ENCODE peak calls at places on chromosomes 13 and 19, in eight cellular contexts. Q is neural progenitor cell, F is IMR-90, A is PC-3, V is fibroblast of lung, T is GM23248, H is astrocyte, I is DND-41. O is an unnamed sample.

GRCh38 chr13:40640845-40641458 is 25.5 kb downstream of the FOXO1 start:
- DNase-seq in Q (no peak), F (no peak), A (peak; percentile 37), V (no peak), T (no peak), H (no peak), I (no peak), O (no peak)

GRCh38 chr19:4980838-4981680 is 12.1 kb downstream of the KDM4B start:
- DNase-seq in Q (peak; percentile 36), F (no peak), A (no peak), V (no peak), T (no peak), H (no peak), I (no peak), O (no peak)

GRCh38 chr13:93190006-93190405 is 36.6 kb upstream of the GPC6 start:
- DNase-seq in Q (no peak), F (no peak), A (no peak), V (no peak), T (no peak), H (no peak), I (no peak), O (no peak)

GRCh38 chr13:52786747-52787146 is 47.1 kb upstream of the CNMD start:
- DNase-seq in Q (no peak), F (no peak), A (peak; percentile 2), V (no peak), T (no peak), H (no peak), I (no peak), O (no peak)

GRCh38 chr13:69109891-69110525 is 997.6 kb upstream of the ATXN8OS start:
- DNase-seq in Q (peak; percentile 15), F (no peak), A (no peak), V (no peak), T (no peak), H (no peak), I (no peak), O (no peak)

GRCh38 chr19:15096223-15096622 is 11.0 kb upstream of the SYDE1 start:
- DNase-seq in Q (no peak), F (no peak), A (no peak), V (no peak), T (no peak), H (no peak), I (no peak), O (no peak)

GRCh38 chr19:32372726-32373613 is 27.6 kb downstream of the ZNF507 start:
- DNase-seq in Q (no peak), F (no peak), A (no peak), V (no peak), T (no peak), H (no peak), I (no peak), O (no peak)

GRCh38 chr19:11375143-11375948 is 880 bp downstream of the SWSAP1 start:
- DNase-seq in Q (peak; percentile 59), F (no peak), A (peak; percentile 49), V (no peak), T (no peak), H (no peak), I (peak; percentile 91), O (peak; percentile 91)

GRCh38 chr13:41905600-41906254 is 55.2 kb downstream of the VWA8 start:
- DNase-seq in Q (peak; percentile 35), F (peak; percentile 48), A (peak; percentile 54), V (peak; percentile 68), T (peak; percentile 71), H (peak; percentile 22), I (no peak), O (no peak)

GRCh38 chr13:50127017-50127725 is 111.9 kb downstream of the KCNRG start:
- DNase-seq in Q (peak; percentile 75), F (peak; percentile 50), A (no peak), V (peak; percentile 69), T (peak; percentile 69), H (no peak), I (no peak), O (peak; percentile 86)

GRCh38 chr13:50127726-50128291 is 112.6 kb downstream of the KCNRG start:
- DNase-seq in Q (peak; percentile 71), F (no peak), A (no peak), V (no peak), T (no peak), H (no peak), I (no peak), O (peak; percentile 80)

GRCh38 chr13:50125556-50126377 is 110.5 kb downstream of the KCNRG start:
- DNase-seq in Q (peak; percentile 88), F (peak; percentile 80), A (peak; percentile 53), V (peak; percentile 95), T (peak; percentile 91), H (peak; percentile 55), I (peak; percentile 96), O (peak; percentile 99)

GRCh38 chr13:50125306-50125555 is 110.0 kb downstream of the KCNRG start:
- DNase-seq in Q (no peak), F (no peak), A (no peak), V (no peak), T (no peak), H (no peak), I (no peak), O (no peak)

DNA sequence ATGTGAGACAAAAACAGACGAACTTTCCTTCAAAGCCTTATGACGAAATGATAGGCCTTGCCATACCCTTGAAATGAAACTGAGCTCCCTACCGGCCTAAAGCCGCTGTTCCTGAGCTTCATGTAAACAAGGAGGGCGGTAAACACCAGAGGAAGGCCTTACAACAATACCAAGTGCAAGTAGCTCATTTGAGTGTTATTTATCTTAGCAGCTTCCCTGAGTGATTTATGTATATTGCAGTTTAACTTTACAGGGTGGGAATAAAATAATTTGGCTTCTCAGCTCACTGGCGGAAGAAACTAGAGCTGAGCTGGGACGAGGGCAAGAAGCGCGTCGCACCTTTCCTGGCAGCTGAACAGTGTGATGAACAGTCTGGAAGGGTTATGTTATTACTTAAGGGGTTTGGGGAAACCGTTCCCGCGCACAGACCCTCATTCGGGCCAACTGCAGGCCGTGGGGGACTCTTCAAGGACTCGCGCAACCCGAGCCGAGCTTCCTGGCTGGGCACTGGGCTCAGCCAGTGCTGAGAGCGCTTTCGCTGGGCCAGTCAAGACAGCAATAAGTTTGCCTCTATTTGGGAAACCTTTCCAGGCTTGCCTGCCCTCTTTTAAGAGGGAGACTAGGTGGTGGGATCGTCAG is 111.3 kb downstream of the KCNRG start:
- DNase-seq in Q (peak; percentile 48), F (peak; percentile 58), A (peak; percentile 20), V (peak; percentile 71), T (peak; percentile 60), H (no peak), I (peak; percentile 29), O (peak; percentile 68)
- H3K4me1 ChIP-seq in Q (peaks cover 41% of the 10 kb centered on the region), F (peaks cover 7% of the 10 kb centered on the region), A (peaks cover 23% of the 10 kb centered on the region), V (peaks cover 3% of the 10 kb centered on the region), T (peaks cover 6% of the 10 kb centered on the region), H (peaks cover 34% of the 10 kb centered on the region), I (peaks cover 41% of the 10 kb centered on the region), O (peaks cover 10% of the 10 kb centered on the region)

DNA sequence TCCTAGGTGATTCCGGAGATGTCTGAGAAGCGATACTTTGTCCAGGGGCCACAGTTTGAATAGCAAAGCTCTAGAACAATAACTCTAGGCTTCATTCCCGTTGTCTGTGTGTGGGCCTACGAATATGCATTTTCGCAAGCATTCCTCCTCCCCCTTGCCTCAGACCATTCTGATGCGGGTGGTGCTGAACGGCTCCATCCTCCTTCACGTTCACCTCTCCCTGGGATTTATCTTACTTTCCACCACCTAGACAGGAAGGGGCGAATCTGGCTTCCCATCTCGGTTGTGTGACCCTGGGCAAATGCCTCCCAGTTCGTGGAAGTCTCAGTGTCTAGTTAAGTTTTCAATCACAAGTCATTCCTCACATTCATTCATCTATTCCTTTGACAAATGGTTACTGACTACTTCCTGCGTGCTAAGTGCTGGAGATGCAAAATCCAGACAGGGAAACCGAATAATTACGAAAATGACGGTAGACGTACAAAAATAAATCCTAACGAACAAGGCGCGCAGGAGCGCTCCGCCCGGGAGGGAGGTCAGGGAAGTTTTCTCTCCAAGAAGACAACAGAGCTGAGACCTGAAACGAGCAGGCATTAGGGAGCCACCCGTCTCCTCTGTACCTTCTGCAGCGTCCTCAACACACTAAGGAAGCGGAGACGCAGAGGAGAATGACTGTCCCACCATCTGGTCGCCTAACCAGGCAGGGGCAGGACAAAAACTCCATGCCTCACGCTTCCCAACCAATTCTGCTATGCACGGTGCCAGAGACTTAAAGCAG is 1.3 kb upstream of the CNOT3 start:
- DNase-seq in Q (peak; percentile 63), F (peak; percentile 16), A (peak; percentile 15), V (peak; percentile 14), T (peak; percentile 59), H (no peak), I (no peak), O (peak; percentile 55)
- H3K9ac ChIP-seq in Q (peak overlapping the region; percentile 49), F (peak overlapping the region; percentile 38), A (peak overlapping the region; percentile 49), V (no peak overlapping the region), T (peak overlapping the region; percentile 63), H (peak overlapping the region; percentile 74), I (peak overlapping the region; percentile 51), O (peak overlapping the region; percentile 57)

DNA sequence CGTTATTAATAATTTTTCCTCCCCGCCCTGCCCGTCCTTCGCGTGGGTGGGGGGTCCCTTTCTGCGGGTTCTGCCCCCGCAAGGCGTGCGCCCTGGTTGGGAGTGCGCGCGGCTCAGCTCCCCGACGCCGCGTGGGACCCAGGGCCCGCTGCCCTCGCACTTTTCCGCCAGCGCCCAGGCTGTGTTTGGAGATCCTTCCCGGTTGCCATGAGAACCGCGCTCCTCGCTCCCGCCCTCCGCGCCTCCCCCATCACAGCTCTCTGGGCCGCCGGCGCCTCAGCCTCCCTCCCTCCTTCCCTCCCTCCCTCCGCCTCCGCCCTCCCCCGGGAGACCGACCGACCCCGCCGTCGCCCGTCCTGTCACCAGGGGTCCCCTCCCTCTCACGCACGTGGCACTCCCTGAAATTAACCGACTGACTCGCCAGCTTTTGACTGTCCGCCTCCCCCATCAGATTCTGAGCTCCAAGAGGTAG is 2.4 kb upstream of the SSBP4 start:
- DNase-seq in Q (peak; percentile 92), F (peak; percentile 78), A (peak; percentile 67), V (peak; percentile 85), T (peak; percentile 98), H (peak; percentile 70), I (peak; percentile 86), O (peak; percentile 98)
- H3K4me3 ChIP-seq in Q (peak overlapping the region; percentile 37), F (peak overlapping the region; percentile 32), A (peak overlapping the region; percentile 58), V (peak overlapping the region; percentile 16), T (peak overlapping the region; percentile 52), H (peak overlapping the region; percentile 43), I (no peak overlapping the region), O (no peak overlapping the region)

DNA sequence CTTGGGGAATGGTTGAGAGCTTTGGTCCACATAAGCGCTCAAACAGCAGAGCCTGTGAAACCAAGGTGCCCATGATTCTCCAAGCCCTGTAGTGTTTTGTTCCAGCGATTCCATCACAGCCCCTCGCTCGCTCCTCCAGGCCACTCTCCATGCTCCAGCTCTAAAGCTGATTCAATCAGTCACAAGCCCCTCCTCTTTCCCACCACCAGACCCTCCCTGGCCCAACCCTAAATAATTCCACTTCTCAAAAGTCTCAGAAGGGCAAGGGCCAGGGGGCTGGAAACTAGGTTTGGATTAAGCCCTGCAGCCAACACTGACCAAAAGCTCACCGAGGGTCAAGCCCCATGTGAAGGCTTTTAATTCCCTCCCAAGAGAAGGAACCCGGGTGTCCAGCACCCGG is 1.5 kb downstream of the ZNF296 start:
- DNase-seq in Q (peak; percentile 68), F (no peak), A (no peak), V (no peak), T (no peak), H (no peak), I (no peak), O (no peak)
- H3K4me1 ChIP-seq in Q (peaks cover 25% of the 10 kb centered on the region), F (peaks cover 3% of the 10 kb centered on the region), A (peaks cover 11% of the 10 kb centered on the region), V (peaks cover 2% of the 10 kb centered on the region), T (no peaks in the 10 kb centered on the region), H (peaks cover 10% of the 10 kb centered on the region), I (peaks cover 9% of the 10 kb centered on the region), O (peaks cover 6% of the 10 kb centered on the region)

GRCh38 chr13:26423634-26424033 is 133.8 kb upstream of the WASF3 start:
- DNase-seq in Q (no peak), F (peak; percentile 51), A (no peak), V (peak; percentile 22), T (peak; percentile 27), H (peak; percentile 2), I (no peak), O (no peak)
- H3K9ac ChIP-seq in Q (no peak overlapping the region), F (no peak overlapping the region), A (no peak overlapping the region), V (no peak overlapping the region), T (no peak overlapping the region), H (no peak overlapping the region), I (no peak overlapping the region), O (no peak overlapping the region)

O was measured in kidney.